ENCODE peak calls at places on chromosomes 3 and 15, in six cellular contexts. Q, B, K, S, T and I are unnamed samples.

GRCh38 chr3:111080357-111080937 is 8.8 kb downstream of the NECTIN3 start:
- DNase-seq in Q (no peak), B (no peak), K (no peak), S (peak), T (no peak), I (no peak)

GRCh38 chr15:101560722-101561583 is 71.4 kb upstream of the PCSK6 start:
- DNase-seq in Q (no peak), B (no peak), K (no peak), S (no peak), T (no peak), I (no peak)

GRCh38 chr3:72661115-72661457 is 187.2 kb downstream of the SHQ1 start:
- DNase-seq in Q (no peak), B (no peak), K (no peak), S (peak), T (peak), I (no peak)

GRCh38 chr15:96893159-96893906 is 562.8 kb downstream of the NR2F2 start:
- DNase-seq in Q (no peak), B (no peak), K (no peak), S (no peak), T (no peak), I (peak)

GRCh38 chr15:55552926-55553325 is 35.2 kb downstream of the PYGO1 start:
- DNase-seq in Q (no peak), B (no peak), K (no peak), S (peak), T (peak), I (no peak)

GRCh38 chr3:128845119-128845518 is 34.3 kb upstream of the ACAD9 start:
- DNase-seq in Q (no peak), B (no peak), K (no peak), S (no peak), T (peak), I (no peak)

GRCh38 chr3:14461748-14462324 is 59.4 kb downstream of the SLC6A6 start:
- DNase-seq in Q (no peak), B (no peak), K (peak), S (peak), T (no peak), I (peak)

GRCh38 chr3:71893120-71893519 is 108.2 kb upstream of the PROK2 start:
- DNase-seq in Q (no peak), B (no peak), K (no peak), S (no peak), T (no peak), I (no peak)

GRCh38 chr3:42507252-42507651 is 4.8 kb downstream of the VIPR1 start:
- DNase-seq in Q (no peak), B (no peak), K (no peak), S (no peak), T (no peak), I (no peak)

GRCh38 chr15:67157779-67158366 is 92.5 kb downstream of the SMAD3 start:
- DNase-seq in Q (no peak), B (no peak), K (no peak), S (no peak), T (no peak), I (no peak)

GRCh38 chr3:172676208-172676920 is 34.5 kb downstream of the NCEH1 start:
- DNase-seq in Q (no peak), B (no peak), K (no peak), S (no peak), T (no peak), I (no peak)

GRCh38 chr3:153400641-153401040 is 238.6 kb downstream of the RAP2B start:
- DNase-seq in Q (no peak), B (no peak), K (no peak), S (no peak), T (no peak), I (no peak)

GRCh38 chr15:89860446-89860845 is 33.3 kb downstream of the AP3S2 start:
- DNase-seq in Q (no peak), B (no peak), K (no peak), S (no peak), T (no peak), I (no peak)

GRCh38 chr3:78645628-78646310 is 1122.0 kb downstream of the ROBO1 start:
- DNase-seq in Q (no peak), B (no peak), K (no peak), S (peak), T (peak), I (peak)

GRCh38 chr3:95670765-95671164 is 1143.6 kb upstream of the EPHA6 start:
- DNase-seq in Q (no peak), B (no peak), K (no peak), S (no peak), T (no peak), I (no peak)

GRCh38 chr3:61173685-61174084 is 77.6 kb downstream of the FHIT start:
- DNase-seq in Q (no peak), B (no peak), K (no peak), S (no peak), T (no peak), I (no peak)

GRCh38 chr15:36612063-36612788 is 32.8 kb downstream of the CDIN1 start:
- DNase-seq in Q (no peak), B (no peak), K (no peak), S (peak), T (no peak), I (no peak)

GRCh38 chr15:40367673-40368611 is 9.9 kb downstream of the DISP2 start:
- DNase-seq in Q (peak), B (peak), K (peak), S (peak), T (peak), I (peak)

GRCh38 chr3:9179826-9180763 is 69.4 kb downstream of the SRGAP3 start:
- DNase-seq in Q (no peak), B (no peak), K (no peak), S (no peak), T (no peak), I (no peak)

GRCh38 chr3:59772416-59773408 is 722.9 kb upstream of the CFAP20DC start:
- DNase-seq in Q (no peak), B (no peak), K (peak), S (no peak), T (no peak), I (no peak)

GRCh38 chr15:79903626-79904025 is 6.8 kb upstream of the MTHFS start:
- DNase-seq in Q (no peak), B (no peak), K (no peak), S (no peak), T (no peak), I (no peak)

GRCh38 chr3:83011471-83011870 is 1250.0 kb upstream of the GBE1 start:
- DNase-seq in Q (no peak), B (no peak), K (no peak), S (peak), T (no peak), I (no peak)

GRCh38 chr3:66622756-66623452 is 122.1 kb upstream of the LRIG1 start:
- DNase-seq in Q (no peak), B (no peak), K (no peak), S (no peak), T (no peak), I (no peak)

GRCh38 chr3:184805351-184806038 is 6.5 kb upstream of the VPS8 start:
- DNase-seq in Q (no peak), B (no peak), K (no peak), S (no peak), T (peak), I (no peak)

GRCh38 chr3:65595222-65595996 is 443.3 kb downstream of the MAGI1 start:
- DNase-seq in Q (no peak), B (no peak), K (no peak), S (no peak), T (no peak), I (no peak)

GRCh38 chr3:48716508-48716981 is 476 bp downstream of the IP6K2 start:
- DNase-seq in Q (no peak), B (no peak), K (peak), S (no peak), T (no peak), I (no peak)

GRCh38 chr3:105791919-105792786 is 76.7 kb downstream of the CBLB start:
- DNase-seq in Q (no peak), B (no peak), K (no peak), S (peak), T (no peak), I (peak)

GRCh38 chr3:42605550-42606173 is 5.2 kb downstream of the NKTR start:
- DNase-seq in Q (no peak), B (no peak), K (no peak), S (no peak), T (peak), I (no peak)

GRCh38 chr15:41656188-41656587 is 4.0 kb upstream of the MGA start:
- DNase-seq in Q (no peak), B (no peak), K (no peak), S (peak), T (no peak), I (no peak)

GRCh38 chr15:93040288-93041158 is 48.5 kb downstream of the RGMA start:
- DNase-seq in Q (no peak), B (no peak), K (no peak), S (no peak), T (no peak), I (no peak)

GRCh38 chr15:96393209-96393513 is 62.7 kb downstream of the NR2F2 start:
- DNase-seq in Q (no peak), B (no peak), K (no peak), S (no peak), T (no peak), I (no peak)

GRCh38 chr3:76456322-76456721 is 583.6 kb upstream of the ROBO2 start:
- DNase-seq in Q (no peak), B (no peak), K (no peak), S (no peak), T (no peak), I (no peak)

GRCh38 chr3:184676927-184677326 is 34.9 kb downstream of the MAGEF1 start:
- DNase-seq in Q (no peak), B (no peak), K (no peak), S (no peak), T (no peak), I (no peak)

GRCh38 chr15:78949461-78949860 is 4.6 kb upstream of the CTSH start:
- DNase-seq in Q (no peak), B (no peak), K (no peak), S (no peak), T (no peak), I (no peak)

GRCh38 chr15:43465105-43465504 is 27.9 kb downstream of the TP53BP1 start:
- DNase-seq in Q (no peak), B (no peak), K (no peak), S (peak), T (no peak), I (peak)

GRCh38 chr3:81888822-81889557 is 127.5 kb upstream of the GBE1 start:
- DNase-seq in Q (no peak), B (no peak), K (no peak), S (no peak), T (no peak), I (no peak)

GRCh38 chr15:85496551-85497545 is 116.4 kb downstream of the AKAP13 start:
- DNase-seq in Q (no peak), B (no peak), K (no peak), S (no peak), T (peak), I (no peak)

GRCh38 chr3:76566211-76566534 is 473.7 kb upstream of the ROBO2 start:
- DNase-seq in Q (no peak), B (no peak), K (no peak), S (no peak), T (peak), I (no peak)

GRCh38 chr3:144879701-144880100 is 908.1 kb downstream of the DIPK2A start:
- DNase-seq in Q (no peak), B (no peak), K (no peak), S (no peak), T (no peak), I (no peak)